ENCODE peak calls at places on chromosomes 5 and 9, in nine cellular contexts. Y, S, C, M, O, E, I, T and V are unnamed samples.

GRCh38 chr5:178376906-178377582 is 144.4 kb upstream of the PHYKPL start:
- DNase-seq in O (no peak), I (no peak), C (no peak), E (no peak), S (no peak), T (no peak), Y (no peak), M (no peak), V (no peak)

GRCh38 chr9:13459071-13459470 is 179.6 kb upstream of the MPDZ start:
- DNase-seq in T (no peak), S (no peak), E (no peak), Y (no peak), O (no peak), I (no peak), C (no peak), M (no peak), V (no peak)

GRCh38 chr9:124110307-124110915 is 98.8 kb downstream of the LHX2 start:
- DNase-seq in Y (peak), E (no peak), M (peak), S (peak), C (peak), T (peak), I (peak), O (no peak), V (peak)

GRCh38 chr5:74256947-74257573 is 383.5 kb downstream of the ENC1 start:
- DNase-seq in C (no peak), E (no peak), Y (no peak), I (no peak), S (no peak), M (no peak), O (no peak), T (no peak), V (no peak)

GRCh38 chr5:90022711-90023053 is 386.9 kb downstream of the CETN3 start:
- DNase-seq in M (no peak), Y (no peak), I (no peak), E (no peak), O (no peak), T (no peak), C (peak), S (no peak), V (no peak)

GRCh38 chr9:116661037-116661954 is 25.8 kb upstream of the TRIM32 start:
- DNase-seq in I (peak), O (peak), C (peak), M (no peak), S (peak), Y (no peak), T (no peak), E (peak), V (no peak)

GRCh38 chr5:154652746-154653417 is 102.3 kb upstream of the LARP1 start:
- DNase-seq in O (no peak), E (no peak), M (no peak), T (no peak), I (no peak), S (no peak), Y (no peak), C (no peak), V (no peak)

GRCh38 chr9:109868222-109868621 is 88.2 kb downstream of the PALM2AKAP2 start:
- DNase-seq in M (no peak), E (no peak), S (no peak), T (no peak), Y (no peak), O (no peak), C (no peak), I (no peak), V (peak)

GRCh38 chr9:92770005-92770995 is 5.7 kb upstream of the BICD2 start:
- DNase-seq in T (peak), I (no peak), S (no peak), E (peak), C (peak), O (no peak), Y (no peak), M (no peak), V (no peak)

GRCh38 chr5:39501403-39501802 is 76.6 kb upstream of the DAB2 start:
- DNase-seq in C (no peak), M (no peak), S (no peak), T (peak), E (no peak), O (no peak), I (no peak), Y (no peak), V (peak)

GRCh38 chr5:103582364-103582763 is 19.8 kb upstream of the NUDT12 start:
- DNase-seq in M (no peak), C (peak), S (no peak), Y (no peak), O (peak), E (peak), I (no peak), T (no peak), V (peak)

GRCh38 chr5:176748967-176749935 is 61.1 kb upstream of the UNC5A start:
- DNase-seq in E (no peak), Y (no peak), S (no peak), M (peak), C (no peak), T (peak), I (peak), O (no peak), V (peak)

GRCh38 chr9:126229501-126229900 is 97.1 kb upstream of the MVB12B start:
- DNase-seq in E (no peak), Y (no peak), S (no peak), T (no peak), I (peak), M (no peak), C (no peak), O (no peak), V (no peak)

GRCh38 chr5:14945021-14945420 is 73.4 kb upstream of the ANKH start:
- DNase-seq in T (no peak), E (no peak), S (no peak), C (no peak), I (no peak), M (no peak), O (no peak), Y (no peak), V (no peak)

GRCh38 chr5:10251409-10251808 is 1.3 kb downstream of the CCT5 start:
- DNase-seq in T (no peak), M (no peak), E (no peak), S (no peak), C (no peak), I (no peak), Y (no peak), O (no peak), V (no peak)

GRCh38 chr5:138661342-138661975 is 86.3 kb upstream of the HSPA9 start:
- DNase-seq in O (no peak), E (no peak), S (no peak), C (peak), I (no peak), T (peak), Y (no peak), M (no peak), V (no peak)

GRCh38 chr5:137141779-137142178 is 357.3 kb downstream of the SPOCK1 start:
- DNase-seq in S (no peak), E (peak), I (no peak), Y (no peak), M (no peak), C (no peak), O (no peak), T (no peak), V (no peak)

GRCh38 chr5:163377982-163378381 is 59.4 kb upstream of the CCNG1 start:
- DNase-seq in O (no peak), I (no peak), Y (no peak), S (no peak), C (no peak), T (no peak), E (no peak), M (no peak), V (no peak)